ENCODE peak calls at places on chromosomes 11 and 22, in eight cellular contexts. M is GM12864; W is CD8-positive, alpha-beta T cell; F is PC-9; P is astrocyte of the cerebellum; B is heart right ventricle; L is neural progenitor cell; Y is adrenal gland. D is an unnamed sample.

GRCh38 chr11:70054020-70054419 is 24.1 kb upstream of the ANO1 start:
- DNase-seq in M (no peak), W (no peak), F (no peak), P (no peak), B (no peak), L (no peak), Y (no peak), D (no peak)

GRCh38 chr11:108620958-108621772 is 27.6 kb upstream of the EXPH5 start:
- DNase-seq in M (peak), W (no peak), F (no peak), P (no peak), B (no peak), L (no peak), Y (no peak), D (no peak)

GRCh38 chr11:106400949-106401545 is 323.6 kb downstream of the AASDHPPT start:
- DNase-seq in M (no peak), W (no peak), F (no peak), P (no peak), B (no peak), L (no peak), Y (no peak), D (peak)

GRCh38 chr11:66316849-66317251 is at the start of gene CD248:
- DNase-seq in M (no peak), W (peak), F (no peak), P (no peak), B (peak), L (peak), Y (peak), D (peak)

GRCh38 chr22:44269117-44269498 is 43.6 kb downstream of the SHISAL1 start:
- DNase-seq in M (no peak), W (no peak), F (no peak), P (no peak), B (no peak), L (no peak), Y (no peak), D (no peak)

GRCh38 chr11:113603277-113604059 is 102.6 kb downstream of the TMPRSS5 start:
- DNase-seq in M (no peak), W (no peak), F (no peak), P (peak), B (peak), L (no peak), Y (peak), D (peak)

GRCh38 chr11:125167954-125168821 is 3.6 kb downstream of the PKNOX2 start:
- DNase-seq in M (no peak), W (no peak), F (no peak), P (peak), B (no peak), L (peak), Y (no peak), D (peak)

GRCh38 chr11:129225190-129225589 is 33.1 kb upstream of the ARHGAP32 start:
- DNase-seq in M (no peak), W (no peak), F (no peak), P (no peak), B (no peak), L (no peak), Y (no peak), D (peak)

GRCh38 chr11:101715281-101715680 is 131.5 kb upstream of the TRPC6 start:
- DNase-seq in M (no peak), W (no peak), F (no peak), P (no peak), B (no peak), L (no peak), Y (no peak), D (no peak)

GRCh38 chr22:26797910-26798309 is 140.5 kb downstream of the MIAT start:
- DNase-seq in M (no peak), W (no peak), F (no peak), P (no peak), B (no peak), L (peak), Y (no peak), D (no peak)

GRCh38 chr11:103322861-103323260 is 213.6 kb downstream of the DYNC2H1 start:
- DNase-seq in M (no peak), W (no peak), F (no peak), P (no peak), B (no peak), L (no peak), Y (peak), D (peak)

GRCh38 chr11:103327721-103328120 is 218.5 kb downstream of the DYNC2H1 start:
- DNase-seq in M (no peak), W (no peak), F (no peak), P (no peak), B (no peak), L (no peak), Y (no peak), D (peak)

GRCh38 chr11:103325686-103326069 is 216.5 kb downstream of the DYNC2H1 start:
- DNase-seq in M (no peak), W (no peak), F (no peak), P (no peak), B (no peak), L (peak), Y (no peak), D (no peak)

DNA sequence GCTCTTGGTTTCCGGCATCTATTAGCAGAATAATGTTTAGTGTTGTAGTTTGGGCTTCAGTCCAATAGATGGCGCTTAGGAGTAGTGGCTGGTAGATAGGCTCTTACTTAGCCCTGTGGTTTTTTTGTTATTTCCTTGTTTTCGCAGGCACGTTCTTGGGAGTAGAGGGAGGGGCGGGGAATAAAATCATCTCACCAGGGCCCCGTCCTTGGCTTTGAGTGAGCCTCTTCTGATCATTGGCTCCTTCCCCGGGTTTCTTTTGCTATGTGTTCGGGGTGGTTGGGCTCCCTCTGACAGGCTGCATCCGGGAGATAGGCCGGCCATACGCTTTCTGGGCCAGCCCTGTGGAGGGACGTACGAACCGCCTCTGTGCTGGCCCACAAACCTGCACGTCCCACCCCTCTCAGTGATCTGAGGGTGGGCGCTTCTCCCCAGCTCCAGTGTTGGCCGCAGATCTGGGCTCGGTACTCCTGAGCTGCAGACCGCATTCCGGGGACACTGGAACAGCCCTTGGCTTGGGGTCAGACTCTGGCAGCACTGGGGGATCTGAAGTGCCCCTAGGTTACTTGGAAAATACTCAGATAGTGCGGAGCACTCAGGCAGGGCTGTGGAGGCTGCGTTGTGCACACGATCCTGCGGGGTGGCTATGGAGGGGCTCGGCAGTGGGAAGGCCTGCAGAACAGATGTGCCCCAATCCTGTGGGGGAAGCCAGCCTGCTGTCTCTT is 217.0 kb downstream of the DYNC2H1 start:
- DNase-seq in M (peak), W (no peak), F (peak), P (peak), B (peak), L (peak), Y (peak), D (peak)
- TF ChIP-seq CTCF in M (peak), W (peak), F (peak), P (peak), B (peak), L (peak), Y (peak), D (peak)

GRCh38 chr11:82792319-82792718 is 58.7 kb upstream of the FAM181B start:
- DNase-seq in M (no peak), W (no peak), F (no peak), P (no peak), B (no peak), L (no peak), Y (no peak), D (no peak)
- H3K4me3 ChIP-seq in M (no peak), W (no peak), F (no peak), P (no peak), B (no peak), L (no peak), Y (no peak), D (no peak)

GRCh38 chr22:45831394-45831793 is 145.6 kb downstream of the WNT7B start:
- DNase-seq in M (no peak), W (no peak), F (no peak), P (no peak), B (no peak), L (no peak), Y (no peak), D (peak)

GRCh38 chr22:45830531-45831245 is 146.3 kb downstream of the WNT7B start:
- DNase-seq in M (no peak), W (no peak), F (no peak), P (no peak), B (no peak), L (no peak), Y (no peak), D (peak)

GRCh38 chr22:45833613-45834012 is 143.3 kb downstream of the WNT7B start:
- DNase-seq in M (no peak), W (no peak), F (no peak), P (no peak), B (no peak), L (no peak), Y (no peak), D (no peak)

GRCh38 chr22:45832959-45833580 is 143.9 kb downstream of the WNT7B start:
- DNase-seq in M (no peak), W (no peak), F (no peak), P (no peak), B (no peak), L (no peak), Y (no peak), D (no peak)

DNA sequence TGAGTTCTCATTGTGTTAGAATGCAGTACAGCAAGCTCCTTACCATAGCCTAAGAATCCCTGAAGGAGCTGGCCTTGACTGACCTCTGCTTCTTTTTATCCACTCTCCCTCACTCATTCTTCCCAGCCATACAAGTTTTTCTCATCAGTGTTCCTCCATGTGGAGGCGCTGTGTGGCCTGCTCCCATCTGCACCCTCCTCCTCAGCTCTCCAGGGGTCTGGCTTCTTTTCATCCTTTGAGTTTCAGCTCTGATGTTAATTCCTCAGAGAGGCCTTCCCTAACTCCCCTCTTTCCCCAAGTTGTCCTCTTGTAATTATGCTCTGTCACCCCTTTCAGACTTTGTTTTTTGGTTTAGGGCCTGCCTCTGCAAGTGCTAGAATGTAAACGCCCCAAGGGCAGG is 144.8 kb downstream of the WNT7B start:
- DNase-seq in M (no peak), W (no peak), F (no peak), P (no peak), B (no peak), L (no peak), Y (no peak), D (no peak)
- TF ChIP-seq CTCF in M (no peak), W (no peak), F (no peak), P (no peak), B (no peak), L (peak), Y (no peak), D (no peak)

GRCh38 chr11:123976770-123977560 is 616 bp downstream of the OR10S1 start:
- DNase-seq in M (no peak), W (no peak), F (no peak), P (no peak), B (no peak), L (no peak), Y (no peak), D (no peak)

GRCh38 chr11:123977731-123978347 is at the start of gene OR10S1:
- DNase-seq in M (no peak), W (no peak), F (no peak), P (no peak), B (no peak), L (no peak), Y (no peak), D (peak)

GRCh38 chr11:123973816-123974215 is 3.8 kb downstream of the OR10S1 start:
- DNase-seq in M (no peak), W (no peak), F (no peak), P (peak), B (no peak), L (no peak), Y (no peak), D (peak)

DNA sequence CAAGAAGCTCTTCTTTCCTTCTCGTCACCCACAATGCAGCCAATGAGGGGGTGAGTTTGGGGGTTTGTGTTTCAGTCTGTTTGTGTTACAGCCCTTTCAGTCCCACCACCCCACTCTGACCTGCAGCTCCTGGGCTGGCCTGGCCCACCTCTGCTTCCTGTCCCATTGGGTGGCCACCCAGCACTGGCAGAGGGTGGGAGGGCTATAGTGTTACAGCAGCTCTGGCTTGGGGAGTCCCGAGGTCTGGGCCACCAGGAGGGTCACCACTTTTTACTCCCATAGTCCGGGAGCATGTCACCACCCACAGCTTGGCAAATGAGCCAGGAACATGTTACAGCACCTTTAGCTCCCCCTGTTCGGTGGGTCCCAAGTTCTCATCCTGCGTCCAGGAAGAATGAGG is 1.7 kb upstream of the OR10S1 start:
- DNase-seq in M (no peak), W (no peak), F (no peak), P (no peak), B (no peak), L (no peak), Y (no peak), D (no peak)
- H3K4me3 ChIP-seq in M (no peak), W (no peak), F (no peak), P (no peak), B (no peak), L (no peak), Y (no peak), D (no peak)

GRCh38 chr22:37818397-37819099 is 4.6 kb upstream of the GALR3 start:
- DNase-seq in M (no peak), W (peak), F (peak), P (no peak), B (peak), L (peak), Y (peak), D (peak)
- TF ChIP-seq CTCF in M (peak), W (peak), F (no peak), P (no peak), B (peak), L (peak), Y (peak), D (peak)

D was measured in fibroblast of the aortic adventitia.